ENCODE peak calls at places on chromosomes 4 and X, in nine cellular contexts. N is astrocyte of the hippocampus, J is hippocampal formation, Z is pancreas, X is BE2C, H is dorsolateral prefrontal cortex, S is NCI-H1048, G is HTR-8/SVneo, E is fibroblast of mammary gland. B is an unnamed sample.

GRCh38 chr4:7193040-7193958 is 961 bp downstream of the SORCS2 start:
- DNase-seq in S (no peak), X (peak), J (no peak), H (no peak), G (no peak), N (peak), Z (no peak), E (no peak), B (no peak)

GRCh38 chrX:150870487-150871340 is 27.8 kb downstream of the CD99L2 start:
- DNase-seq in G (no peak), H (no peak), J (no peak), E (peak), S (no peak), N (no peak), X (no peak), Z (no peak), B (no peak)

GRCh38 chrX:14801136-14801535 is 71.7 kb downstream of the FANCB start:
- DNase-seq in E (peak), Z (no peak), X (no peak), H (no peak), G (no peak), N (peak), J (no peak), S (no peak), B (no peak)

GRCh38 chr4:151098191-151098590 is 1.2 kb upstream of the RPS3A start:
- DNase-seq in E (no peak), X (no peak), J (no peak), G (no peak), H (no peak), S (no peak), N (no peak), Z (no peak), B (no peak)

GRCh38 chrX:23383411-23383810 is 48.8 kb downstream of the PTCHD1 start:
- DNase-seq in E (peak), N (peak), G (no peak), H (no peak), J (no peak), S (no peak), X (no peak), Z (no peak), B (no peak)

GRCh38 chrX:15416133-15416993 is 32.1 kb upstream of the VEGFD start:
- DNase-seq in J (no peak), N (no peak), H (no peak), S (no peak), Z (no peak), G (no peak), E (peak), X (no peak), B (no peak)

GRCh38 chr4:87985097-87985886 is 9.8 kb downstream of the SPP1 start:
- DNase-seq in Z (peak), X (peak), N (peak), G (no peak), E (peak), S (no peak), J (peak), H (peak), B (no peak)

GRCh38 chrX:72268601-72269365 is 8.3 kb downstream of the RPS4X start:
- DNase-seq in S (no peak), J (no peak), X (no peak), E (peak), G (no peak), Z (no peak), H (no peak), N (peak), B (no peak)

GRCh38 chr4:85762204-85762884 is 287.4 kb downstream of the ARHGAP24 start:
- DNase-seq in G (no peak), H (no peak), N (peak), E (peak), S (no peak), Z (no peak), J (no peak), X (no peak), B (no peak)

GRCh38 chrX:24443943-24444342 is 21.1 kb upstream of the PDK3 start:
- DNase-seq in N (no peak), X (no peak), E (no peak), G (no peak), S (no peak), Z (no peak), J (no peak), H (no peak), B (no peak)

GRCh38 chr4:82559735-82560120 is 2.1 kb downstream of the TMEM150C start:
- DNase-seq in E (no peak), Z (no peak), J (no peak), H (no peak), G (no peak), S (no peak), X (no peak), N (no peak), B (no peak)

GRCh38 chr4:83629945-83630684 is 94.2 kb downstream of the GPAT3 start:
- DNase-seq in J (no peak), Z (no peak), E (peak), X (no peak), N (no peak), S (no peak), G (no peak), H (no peak), B (no peak)

GRCh38 chr4:20254517-20255250 is 3.0 kb downstream of the SLIT2 start:
- DNase-seq in H (peak), J (no peak), S (no peak), E (no peak), N (peak), Z (peak), X (peak), G (no peak), B (no peak)

GRCh38 chr4:19478791-19479190 is 772.9 kb upstream of the SLIT2 start:
- DNase-seq in N (peak), G (no peak), J (no peak), S (no peak), E (peak), H (no peak), X (no peak), Z (no peak), B (no peak)

GRCh38 chr4:152590179-152591031 is 54.5 kb upstream of the FBXW7 start:
- DNase-seq in S (no peak), Z (no peak), G (peak), J (no peak), H (no peak), N (peak), E (peak), X (peak), B (no peak)

GRCh38 chrX:13001961-13002671 is 27.2 kb downstream of the TMSB4X start:
- DNase-seq in E (peak), H (no peak), X (no peak), J (no peak), S (no peak), Z (no peak), G (no peak), N (no peak), B (no peak)

GRCh38 chr4:106238819-106239420 is 77.1 kb downstream of the TBCK start:
- DNase-seq in E (peak), J (no peak), H (no peak), Z (no peak), S (no peak), X (peak), G (peak), N (peak), B (peak)

GRCh38 chrX:115467961-115468360 is 93.0 kb upstream of the PLS3 start:
- DNase-seq in E (no peak), J (no peak), S (no peak), X (no peak), N (no peak), H (no peak), G (no peak), Z (no peak), B (no peak)

GRCh38 chr4:145533011-145533410 is 51.4 kb downstream of the SMAD1 start:
- DNase-seq in S (no peak), X (no peak), N (no peak), H (no peak), J (no peak), Z (no peak), G (no peak), E (peak), B (no peak)

GRCh38 chr4:111991163-111991562 is 154.1 kb upstream of the FAM241A start:
- DNase-seq in G (no peak), H (no peak), E (no peak), S (no peak), Z (no peak), J (no peak), N (no peak), X (no peak), B (no peak)

GRCh38 chr4:78864405-78865024 is 74.7 kb downstream of the PAQR3 start:
- DNase-seq in J (no peak), H (no peak), G (peak), Z (no peak), X (peak), E (peak), S (peak), N (peak), B (peak)

GRCh38 chrX:12567857-12568256 is 223.4 kb upstream of the PRPS2 start:
- DNase-seq in Z (no peak), X (no peak), G (no peak), J (no peak), S (no peak), H (no peak), N (peak), E (peak), B (no peak)

GRCh38 chr4:164937576-164938270 is 39.7 kb downstream of the TRIM61 start:
- DNase-seq in H (peak), Z (no peak), N (no peak), J (peak), E (peak), S (no peak), G (no peak), X (no peak), B (no peak)

GRCh38 chr4:15469402-15470148 is at the start of gene CC2D2A:
- DNase-seq in X (no peak), Z (no peak), E (peak), J (peak), N (peak), G (peak), H (no peak), S (no peak), B (no peak)

GRCh38 chr4:8543623-8544022 is 36.6 kb upstream of the GPR78 start:
- DNase-seq in J (no peak), Z (no peak), S (no peak), H (no peak), E (no peak), G (no peak), N (no peak), X (no peak), B (no peak)

GRCh38 chrX:45191383-45191782 is 9.3 kb downstream of the DIPK2B start:
- DNase-seq in Z (no peak), E (no peak), H (no peak), N (no peak), S (no peak), X (no peak), J (no peak), G (no peak), B (peak)

GRCh38 chr4:98081961-98082360 is 61.3 kb downstream of the STPG2 start:
- DNase-seq in N (no peak), S (no peak), G (no peak), J (no peak), E (no peak), Z (no peak), X (no peak), H (no peak), B (no peak)

GRCh38 chrX:1248381-1249061 is 20.1 kb upstream of the CSF2RA start:
- DNase-seq in E (no peak), N (no peak), Z (no peak), X (no peak), S (peak), H (no peak), G (peak), J (no peak), B (no peak)

GRCh38 chr4:55661398-55662056 is 25.4 kb upstream of the NMU start:
- DNase-seq in G (no peak), S (no peak), J (no peak), N (no peak), E (no peak), Z (no peak), X (no peak), H (no peak), B (no peak)

GRCh38 chr4:17712166-17712565 is 69.3 kb downstream of the FAM184B start:
- DNase-seq in S (no peak), H (no peak), Z (no peak), E (no peak), N (no peak), X (no peak), J (no peak), G (no peak), B (no peak)

GRCh38 chrX:30865020-30865419 is 24.0 kb downstream of the TAB3 start:
- DNase-seq in S (no peak), Z (no peak), X (peak), G (no peak), N (no peak), H (no peak), J (no peak), E (no peak), B (no peak)